ENCODE peak calls at places on chromosomes 5 and 9, in nine cellular contexts. W is ovary; Z is right atrium auricular region; Q is progenitor cell of endocrine pancreas; K is HCT116; I is colonic mucosa; G is activated T-helper 2 cell treated with anti-CD3 and anti-CD28 coated beads, Interferon-gamma antibody, Interleukin-2, Interleukin-4, amounts not matched to agents 10 μg/mL and 5 μg/mL and 100 μg/mL, durations not matched to agents 14 hours and 24 hours and 36 hours; M is activated CD4-positive, CD25-positive, alpha-beta regulatory T cell; U is kidney glomerular epithelial cell. O is an unnamed sample.
A peak's percentile ranks its signal among the peaks of the same experiment; 100 is the strongest.

GRCh38 chr9:127754099-127754760 is 19.1 kb upstream of the TOR2A start:
- DNase-seq in K (no peak), Z (no peak), W (no peak), Q (no peak), M (no peak), G (no peak), I (no peak), U (no peak), O (no peak)

GRCh38 chr5:25744908-25745307 is 1100.1 kb upstream of the CDH10 start:
- DNase-seq in U (no peak), Z (no peak), W (no peak), M (no peak), Q (no peak), K (no peak), G (no peak), I (no peak), O (no peak)

GRCh38 chr5:6328173-6328572 is 50.2 kb downstream of the MED10 start:
- DNase-seq in M (no peak), K (no peak), G (no peak), Q (peak; percentile 81), W (no peak), U (peak; percentile 11), Z (no peak), I (no peak), O (no peak)

GRCh38 chr5:134555223-134555790 is 29.8 kb downstream of the JADE2 start:
- DNase-seq in I (no peak), U (no peak), G (no peak), K (no peak), M (no peak), Q (no peak), Z (no peak), W (no peak), O (no peak)

GRCh38 chr9:115671911-115672310 is 481.7 kb upstream of the PAPPA start:
- DNase-seq in W (no peak), I (no peak), Q (no peak), U (no peak), Z (no peak), G (no peak), K (no peak), M (no peak), O (no peak)

GRCh38 chr5:138946241-138946623 is 71.1 kb upstream of the LRRTM2 start:
- DNase-seq in Z (no peak), W (no peak), G (no peak), I (no peak), K (no peak), Q (peak; percentile 47), M (no peak), U (no peak), O (no peak)

GRCh38 chr5:7868427-7868772 is 431 bp downstream of the FASTKD3 start:
- DNase-seq in K (no peak), U (no peak), Q (no peak), I (no peak), G (no peak), M (no peak), W (no peak), Z (no peak), O (no peak)

GRCh38 chr5:178120661-178121357 is 7.5 kb downstream of the N4BP3 start:
- DNase-seq in I (peak; percentile 90), K (no peak), Q (peak; percentile 25), Z (no peak), M (peak; percentile 15), W (peak; percentile 86), U (peak; percentile 46), G (peak; percentile 76), O (no peak)

GRCh38 chr9:99594056-99594780 is 227.5 kb upstream of the NR4A3 start:
- DNase-seq in Q (no peak), W (no peak), I (no peak), U (no peak), K (no peak), Z (no peak), G (no peak), M (no peak), O (no peak)

O was measured in aorta.